ENCODE peak calls at places on chromosome 10, in nine cellular contexts. J is cardiac muscle cell; D is activated CD8-positive, alpha-beta memory T cell treated with anti-CD3 and anti-CD28 coated beads, Interleukin-2, amount 50 U/mL, for 48 hours; R is mesenchymal stem cell; T is AG08395; Q is fibroblast of pulmonary artery; K is HFFc6; S is Kasumi-1; X is hypothalamus. O is an unnamed sample.
A peak's percentile ranks its signal among the peaks of the same experiment; 100 is the strongest.

GRCh38 chr10:86785021-86785420 is 28.6 kb downstream of the BMPR1A start:
- DNase-seq in J (no peak), D (no peak), R (peak; percentile 52), T (no peak), Q (no peak), K (no peak), S (no peak), X (no peak), O (no peak)

GRCh38 chr10:3803295-3803883 is 18.4 kb upstream of the KLF6 start:
- DNase-seq in J (peak; percentile 46), D (no peak), R (peak; percentile 72), T (no peak), Q (peak; percentile 56), K (no peak), S (no peak), X (no peak), O (peak; percentile 5)

GRCh38 chr10:116465541-116465940 is 37.9 kb downstream of the PNLIPRP3 start:
- DNase-seq in J (no peak), D (no peak), R (no peak), T (no peak), Q (no peak), K (no peak), S (no peak), X (no peak), O (no peak)

GRCh38 chr10:88934900-88935672 is 17.5 kb downstream of the ACTA2 start:
- DNase-seq in J (peak; percentile 86), D (peak; percentile 71), R (peak; percentile 84), T (peak; percentile 67), Q (peak; percentile 90), K (peak; percentile 73), S (peak; percentile 90), X (peak; percentile 68), O (peak; percentile 77)

GRCh38 chr10:69757553-69758309 is 44.0 kb upstream of the COL13A1 start:
- DNase-seq in J (peak; percentile 79), D (no peak), R (peak; percentile 46), T (peak; percentile 68), Q (peak; percentile 68), K (no peak), S (peak; percentile 20), X (no peak), O (no peak)

GRCh38 chr10:77927343-77928256 is 1.0 kb upstream of the DLG5 start:
- DNase-seq in J (no peak), D (no peak), R (no peak), T (no peak), Q (no peak), K (no peak), S (no peak), X (peak; percentile 60), O (no peak)

GRCh38 chr10:100886946-100887345 is 25.8 kb upstream of the SLF2 start:
- DNase-seq in J (peak; percentile 77), D (no peak), R (peak; percentile 74), T (no peak), Q (peak; percentile 58), K (no peak), S (no peak), X (no peak), O (no peak)

GRCh38 chr10:43843331-43844101 is 194.8 kb upstream of the ZNF32 start:
- DNase-seq in J (peak; percentile 76), D (no peak), R (peak; percentile 89), T (peak; percentile 71), Q (peak; percentile 75), K (peak; percentile 76), S (no peak), X (no peak), O (no peak)

GRCh38 chr10:3946234-3947229 is 161.5 kb upstream of the KLF6 start:
- DNase-seq in J (no peak), D (no peak), R (no peak), T (no peak), Q (no peak), K (no peak), S (no peak), X (no peak), O (no peak)

O was measured in AML-193.